ENCODE peak calls at places on chromosomes 16 and 17, in five cellular contexts. Q, K, J, Z and A are unnamed samples. For H3K4me1 and H3K9me3, the result is how much of the 10 kb centered on the place peaks cover.

GRCh38 chr16:84088695-84089395 is 27.9 kb downstream of the MBTPS1 start:
- DNase-seq in Q (no peak), K (no peak), J (no peak), Z (peak), A (no peak)

GRCh38 chr16:73147958-73148357 is 100.0 kb upstream of the ZFHX3 start:
- DNase-seq in Q (no peak), K (no peak), J (no peak), Z (no peak), A (no peak)

GRCh38 chr17:34472363-34472762 is 107.0 kb upstream of the TMEM132E start:
- DNase-seq in Q (no peak), K (no peak), J (no peak), Z (no peak), A (no peak)

GRCh38 chr16:1174477-1175357 is 21.8 kb downstream of the CACNA1H start:
- DNase-seq in Q (no peak), K (no peak), J (no peak), Z (no peak), A (no peak)

GRCh38 chr16:24516900-24517669 is 22.3 kb upstream of the RBBP6 start:
- DNase-seq in Q (peak), K (peak), J (peak), Z (peak), A (peak)

GRCh38 chr16:14358697-14359305 is 271.3 kb downstream of the PARN start:
- DNase-seq in Q (no peak), K (no peak), J (no peak), Z (no peak), A (no peak)

GRCh38 chr16:13150181-13150885 is 248.9 kb downstream of the SHISA9 start:
- DNase-seq in Q (no peak), K (no peak), J (no peak), Z (no peak), A (no peak)

GRCh38 chr16:85715169-85716015 is 26.6 kb upstream of the GINS2 start:
- DNase-seq in Q (no peak), K (no peak), J (peak), Z (no peak), A (peak)

GRCh38 chr17:66357037-66357436 is 54.6 kb downstream of the PRKCA start:
- DNase-seq in Q (no peak), K (no peak), J (no peak), Z (no peak), A (no peak)

GRCh38 chr16:457732-458400 is 32.4 kb downstream of the RAB11FIP3 start:
- DNase-seq in Q (no peak), K (no peak), J (peak), Z (no peak), A (no peak)

GRCh38 chr17:40555296-40556190 is 9.7 kb downstream of the CCR7 start:
- DNase-seq in Q (no peak), K (no peak), J (no peak), Z (no peak), A (no peak)

GRCh38 chr16:81008151-81008789 is 1.3 kb downstream of the CENPN start:
- DNase-seq in Q (no peak), K (no peak), J (peak), Z (no peak), A (no peak)

GRCh38 chr17:7579839-7580630 is 597 bp downstream of the CD68 start:
- DNase-seq in Q (no peak), K (peak), J (no peak), Z (no peak), A (peak)

GRCh38 chr17:7583253-7584109 is at the start of gene MPDU1:
- DNase-seq in Q (peak), K (peak), J (peak), Z (peak), A (peak)

GRCh38 chr17:7580631-7581554 is 1.5 kb downstream of the CD68 start:
- DNase-seq in Q (no peak), K (no peak), J (no peak), Z (no peak), A (no peak)

GRCh38 chr17:7579001-7579838 is at the start of gene CD68:
- DNase-seq in Q (peak), K (peak), J (peak), Z (peak), A (peak)

DNA sequence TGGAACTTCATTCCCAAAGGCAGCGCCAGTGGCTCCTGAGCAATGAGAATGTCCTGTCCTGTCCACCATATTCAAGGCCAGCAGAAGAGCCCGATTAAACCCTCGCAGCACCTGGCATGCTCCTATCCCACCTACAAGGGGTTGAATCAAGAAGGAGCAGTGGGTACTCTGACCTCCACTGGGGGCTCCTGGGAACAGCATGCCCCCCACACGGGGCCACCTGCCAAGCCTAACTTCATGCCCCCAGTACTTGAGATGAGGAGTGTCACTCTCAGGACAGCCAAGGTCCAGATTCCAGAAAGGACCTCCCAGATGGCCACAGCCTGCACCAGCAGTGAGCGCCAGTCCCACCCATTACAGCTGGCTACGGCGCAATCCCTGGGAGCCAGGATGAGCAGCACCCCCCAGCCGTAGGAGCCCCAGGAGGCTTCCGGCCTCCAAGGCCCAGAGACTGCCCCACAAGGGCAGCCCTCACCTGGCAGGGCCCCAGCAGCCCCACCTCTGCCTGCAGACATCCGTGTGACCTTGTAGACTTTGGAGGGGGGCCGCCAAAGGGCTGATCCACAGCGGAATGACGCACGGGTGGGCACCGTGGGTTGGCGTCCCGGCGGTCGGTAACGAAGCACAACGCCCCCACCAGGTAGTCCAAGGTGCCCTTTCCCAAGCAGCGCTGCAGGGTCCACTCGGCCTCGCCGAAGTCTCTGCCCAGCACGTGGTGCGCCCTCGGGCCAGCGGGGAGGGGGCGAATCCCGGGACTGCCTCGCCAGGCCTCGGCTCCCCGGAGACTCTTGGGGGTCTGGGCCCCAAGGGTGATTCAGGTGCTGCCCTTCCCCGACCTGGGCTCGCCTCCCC is 1.0 kb upstream of the MPDU1 start:
- DNase-seq in Q (no peak), K (no peak), J (no peak), Z (no peak), A (no peak)
- H3K4me1 ChIP-seq in Q (under half), K (half or more), J (under half), Z (under half), A (under half)

DNA sequence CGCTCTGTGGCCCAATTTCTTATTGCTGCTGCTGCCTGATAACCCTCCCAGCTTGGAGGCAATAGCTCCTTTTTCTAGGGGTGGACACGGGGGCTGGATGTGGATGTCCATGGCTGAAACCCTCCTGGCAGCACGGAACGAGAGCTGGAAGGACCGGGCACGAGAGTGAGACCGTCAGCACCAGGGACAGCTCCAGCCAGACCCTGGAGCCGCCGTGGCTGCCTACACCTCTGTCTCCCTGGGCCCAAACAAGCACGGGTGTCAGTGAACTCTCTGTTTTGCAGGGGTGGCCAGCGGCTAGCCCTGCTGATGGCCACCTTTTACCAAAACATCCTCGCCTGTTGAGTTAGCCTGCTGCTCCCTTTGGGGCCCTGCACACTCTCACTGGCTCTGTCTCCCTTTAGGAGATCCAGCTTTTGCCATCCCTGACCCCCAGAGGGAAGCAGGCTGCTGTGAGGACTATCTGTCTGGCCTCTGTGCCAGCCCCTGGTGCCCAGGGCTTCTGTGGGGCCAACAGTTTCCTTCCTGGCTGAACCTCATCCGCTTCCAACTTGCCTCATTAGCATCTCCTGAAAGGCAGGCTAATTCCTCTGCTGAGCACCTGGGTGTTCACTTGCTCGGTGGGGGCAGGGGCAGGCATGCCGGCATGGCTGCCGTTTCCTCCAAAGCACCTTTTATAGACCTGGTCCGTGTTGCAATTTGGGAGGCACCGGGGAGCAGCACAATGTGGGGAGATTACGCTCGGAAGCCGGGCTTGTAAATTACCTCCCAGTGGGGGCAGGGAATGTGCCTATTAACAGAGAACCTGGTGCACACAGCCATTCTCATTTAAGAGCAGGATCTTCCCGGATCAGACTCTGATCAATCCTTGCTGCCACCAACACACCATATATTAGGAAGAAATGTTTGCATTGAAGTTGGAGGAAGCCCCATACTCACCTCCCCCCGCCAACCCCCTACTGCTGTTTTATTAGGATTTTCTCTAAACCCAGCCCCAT is 118.2 kb downstream of the ENGASE start:
- DNase-seq in Q (no peak), K (no peak), J (peak), Z (no peak), A (no peak)
- H3K4me3 ChIP-seq in Q (no peak), K (no peak), J (no peak), Z (no peak), A (no peak)

DNA sequence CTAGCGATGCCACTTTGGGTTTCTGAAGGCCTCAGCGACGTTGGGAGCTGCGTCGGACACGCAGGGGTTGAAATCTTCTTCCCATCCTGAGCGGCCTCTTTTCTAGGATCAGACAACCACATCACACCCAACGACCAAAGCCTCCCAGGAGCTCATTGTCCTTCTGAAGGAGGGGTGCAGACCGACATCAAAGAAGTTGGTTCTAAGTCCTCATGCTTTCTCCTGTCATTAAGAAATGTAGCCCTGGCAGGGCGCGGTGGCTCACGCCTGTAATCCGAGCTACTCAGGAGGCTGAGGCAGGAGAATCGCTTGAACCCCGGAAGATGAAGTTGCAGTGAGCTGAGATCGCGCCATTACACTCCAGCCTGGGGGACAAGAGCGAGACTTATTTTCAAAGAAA is 1681.9 kb downstream of the TP53TG3F start:
- DNase-seq in Q (no peak), K (no peak), J (no peak), Z (no peak), A (no peak)
- H3K9me3 ChIP-seq in Q (under half), K (under half), J (under half), Z (under half), A (under half)

GRCh38 chr17:45227101-45227591 is 5.5 kb downstream of the FMNL1 start:
- DNase-seq in Q (no peak), K (no peak), J (no peak), Z (no peak), A (no peak)

GRCh38 chr17:45227631-45228120 is 6.0 kb downstream of the FMNL1 start:
- DNase-seq in Q (no peak), K (no peak), J (no peak), Z (no peak), A (no peak)

GRCh38 chr17:45229681-45230409 is 8.2 kb downstream of the FMNL1 start:
- DNase-seq in Q (no peak), K (no peak), J (no peak), Z (no peak), A (no peak)

GRCh38 chr17:45228985-45229517 is 7.4 kb downstream of the FMNL1 start:
- DNase-seq in Q (peak), K (peak), J (no peak), Z (peak), A (no peak)

GRCh38 chr17:45228121-45228941 is 6.6 kb downstream of the FMNL1 start:
- DNase-seq in Q (no peak), K (no peak), J (no peak), Z (no peak), A (no peak)
- H3K4me1 ChIP-seq in Q (under half), K (half or more), J (under half), Z (half or more), A (under half)

DNA sequence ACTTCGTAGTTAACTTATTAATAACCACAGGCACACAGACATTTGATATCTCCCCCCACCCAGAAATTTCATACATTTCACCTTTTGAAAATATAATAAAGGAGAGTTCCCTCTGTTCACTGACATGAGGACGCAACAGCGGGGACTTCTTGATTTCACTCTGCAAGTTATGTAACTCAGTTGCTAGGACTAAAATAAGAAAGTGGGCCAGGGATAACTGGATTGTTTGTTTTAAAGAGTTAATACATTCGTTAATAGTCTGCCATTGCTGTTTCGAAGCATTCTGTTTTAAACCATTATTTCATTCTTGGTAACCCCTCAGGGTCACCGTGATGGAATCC is 1.2 kb downstream of the RHOT1 start:
- DNase-seq in Q (no peak), K (no peak), J (no peak), Z (no peak), A (no peak)
- H3K4me3 ChIP-seq in Q (peak), K (peak), J (peak), Z (peak), A (peak)

GRCh38 chr17:61699032-61699431 is 108.0 kb upstream of the NACA2 start:
- DNase-seq in Q (no peak), K (no peak), J (no peak), Z (no peak), A (no peak)

GRCh38 chr17:61701978-61702377 is 111.0 kb upstream of the NACA2 start:
- DNase-seq in Q (no peak), K (no peak), J (no peak), Z (no peak), A (no peak)

GRCh38 chr17:61699694-61700093 is 108.7 kb upstream of the NACA2 start:
- DNase-seq in Q (no peak), K (no peak), J (no peak), Z (no peak), A (no peak)

GRCh38 chr17:61701334-61701733 is 110.3 kb upstream of the NACA2 start:
- DNase-seq in Q (no peak), K (no peak), J (no peak), Z (no peak), A (no peak)

GRCh38 chr17:61700252-61700651 is 109.2 kb upstream of the NACA2 start:
- DNase-seq in Q (no peak), K (no peak), J (peak), Z (no peak), A (no peak)
- H3K9me3 ChIP-seq in Q (under half), K (under half), J (under half), Z (under half), A (under half)

DNA sequence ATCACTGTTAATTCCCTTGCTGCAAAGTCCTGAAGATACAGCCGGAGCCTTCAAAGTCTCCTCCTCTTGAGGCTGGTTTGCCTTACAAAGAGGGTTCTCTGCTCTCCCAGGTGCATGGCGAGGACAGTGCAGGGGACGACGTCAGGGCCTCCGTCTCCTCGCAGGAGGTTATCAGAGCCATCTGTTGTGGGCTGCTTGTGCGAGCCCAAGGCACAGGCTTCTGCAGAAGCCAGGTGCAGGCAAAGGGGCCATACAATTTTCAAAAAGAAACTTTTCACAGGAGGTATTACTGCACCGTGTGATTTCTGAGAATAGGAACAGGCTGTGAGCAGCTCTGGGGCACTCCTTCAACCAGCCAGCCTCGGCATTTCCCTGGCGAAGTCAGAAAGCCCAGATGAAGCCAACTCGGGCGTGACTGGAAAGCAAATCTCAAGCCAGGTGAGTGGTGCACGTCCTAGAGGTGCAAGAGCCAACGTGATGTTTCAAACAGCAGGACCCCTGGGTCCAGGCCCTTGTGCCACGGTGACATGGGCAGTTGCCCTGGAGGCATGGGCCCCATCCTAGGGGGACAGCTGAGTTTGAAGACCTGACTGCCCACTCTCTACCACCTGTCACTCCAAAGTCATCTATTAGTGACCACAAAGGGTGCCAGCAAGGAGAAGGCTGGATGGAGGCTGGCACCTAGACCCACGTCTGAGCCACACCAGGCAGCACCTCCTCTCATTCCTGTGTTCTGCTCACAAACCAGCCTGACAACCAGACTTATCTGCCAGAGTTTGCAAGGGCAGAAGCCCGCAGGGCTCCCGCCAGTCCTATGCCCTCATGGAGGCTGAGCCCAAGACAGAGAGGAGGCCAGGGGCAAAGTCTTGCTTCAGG is 68.6 kb downstream of the SMPD3 start:
- DNase-seq in Q (no peak), K (no peak), J (no peak), Z (no peak), A (no peak)
- H3K4me1 ChIP-seq in Q (under half), K (under half), J (under half), Z (under half), A (under half)